ENCODE peak calls at places on chromosomes 4 and X, in ten cellular contexts. U is naive thymus-derived CD8-positive, alpha-beta T cell; R is Daoy; I is pancreas; L is endothelial cell; K is neural crest cell; P is nephron progenitor cell; E is activated CD4-positive, alpha-beta memory T cell treated with anti-CD3 and anti-CD28 coated beads for 36 hours; Q is stimulated activated CD4-positive, alpha-beta T cell treated with anti-CD3 and anti-CD28 coated beads, Interleukin-12 subunit alpha, Interleukin-12 subunit beta, amount 100 ng/mL, for 48 hours; G is Caki2. D is an unnamed sample.

GRCh38 chr4:5857199-5857598 is 35.7 kb downstream of the CRMP1 start:
- DNase-seq in I (no peak), E (no peak), Q (no peak), R (no peak), L (no peak), U (no peak), K (no peak), G (no peak), P (no peak), D (no peak)

GRCh38 chr4:147138171-147138570 is 192.5 kb upstream of the TTC29 start:
- DNase-seq in G (no peak), I (no peak), E (no peak), U (no peak), L (no peak), K (no peak), P (no peak), R (no peak), Q (no peak), D (no peak)

GRCh38 chrX:87580862-87581261 is 63.3 kb downstream of the KLHL4 start:
- DNase-seq in G (peak), K (no peak), L (no peak), P (no peak), I (no peak), U (no peak), R (no peak), E (no peak), Q (no peak), D (no peak)

GRCh38 chr4:151962138-151962845 is 201.5 kb upstream of the GATB start:
- DNase-seq in L (no peak), U (no peak), G (no peak), E (no peak), R (no peak), P (no peak), K (no peak), Q (no peak), I (no peak), D (no peak)

GRCh38 chr4:158667651-158668198 is 4.0 kb downstream of the C4orf46 start:
- DNase-seq in Q (no peak), I (no peak), R (no peak), K (peak), P (peak), G (peak), U (no peak), L (peak), E (peak), D (no peak)

GRCh38 chrX:94545722-94546121 is 871.7 kb downstream of the FAM133A start:
- DNase-seq in P (no peak), K (no peak), L (no peak), Q (no peak), G (no peak), I (no peak), E (no peak), U (no peak), R (no peak), D (no peak)

GRCh38 chr4:26197018-26197779 is 123.6 kb upstream of the RBPJ start:
- DNase-seq in K (no peak), Q (peak), E (peak), P (no peak), R (peak), L (no peak), U (no peak), I (no peak), G (peak), D (peak)

GRCh38 chr4:10611673-10612072 is 72.9 kb downstream of the CLNK start:
- DNase-seq in Q (no peak), U (no peak), L (peak), P (no peak), I (no peak), E (no peak), K (no peak), G (peak), R (peak), D (no peak)

GRCh38 chr4:154877110-154877760 is 96.2 kb downstream of the RBM46 start:
- DNase-seq in U (no peak), R (no peak), G (peak), K (no peak), P (no peak), L (no peak), E (no peak), I (no peak), Q (no peak), D (no peak)

GRCh38 chr4:54014761-54015160 is 49.6 kb downstream of the CHIC2 start:
- DNase-seq in E (no peak), Q (no peak), K (no peak), P (no peak), G (no peak), U (no peak), L (no peak), I (no peak), R (no peak), D (no peak)

GRCh38 chr4:102787096-102787867 is 26.5 kb upstream of the MANBA start:
- DNase-seq in E (no peak), U (no peak), L (no peak), I (no peak), K (no peak), R (no peak), G (no peak), Q (no peak), P (no peak), D (no peak)

D was measured in stimulated activated CD8-positive, alpha-beta memory T cell treated with anti-CD3 and anti-CD28 coated beads, Interleukin-15, amount 100 ng/mL, for 48 hours.